ENCODE peak calls at places on chromosomes 1 and 21, in five cellular contexts. R is fibroblast of lung, P is neural progenitor cell, N is endothelial cell of umbilical vein, I is mammary epithelial cell. H is an unnamed sample. For H3K9me3, the result is how much of the 10 kb centered on the place peaks cover.

GRCh38 chr1:22143065-22143514 is at the start of gene WNT4:
- DNase-seq in R (peak), P (peak), N (no peak), I (peak), H (peak)

GRCh38 chr21:44814498-44815023 is 3.3 kb downstream of the SUMO3 start:
- DNase-seq in R (no peak), P (no peak), N (no peak), I (no peak), H (no peak)

GRCh38 chr21:26587621-26588260 is 14.7 kb upstream of the CYYR1 start:
- DNase-seq in R (peak), P (no peak), N (peak), I (peak), H (peak)

GRCh38 chr1:30117685-30118084 is 605.7 kb downstream of the MATN1 start:
- DNase-seq in R (no peak), P (no peak), N (no peak), I (no peak), H (no peak)

GRCh38 chr1:23936481-23937176 is 23.0 kb upstream of the PNRC2 start:
- DNase-seq in R (no peak), P (peak), N (no peak), I (no peak), H (no peak)

GRCh38 chr1:61241864-61242472 is 159.6 kb downstream of the NFIA start:
- DNase-seq in R (no peak), P (no peak), N (peak), I (no peak), H (no peak)

GRCh38 chr1:64963466-64963865 is 2.9 kb downstream of the JAK1 start:
- DNase-seq in R (no peak), P (no peak), N (no peak), I (no peak), H (no peak)

GRCh38 chr1:201119206-201119814 is 7.1 kb upstream of the CACNA1S start:
- DNase-seq in R (peak), P (peak), N (peak), I (no peak), H (peak)

GRCh38 chr1:151620286-151620685 is 8.4 kb downstream of the SNX27 start:
- DNase-seq in R (no peak), P (no peak), N (no peak), I (no peak), H (no peak)

GRCh38 chr1:205532026-205532891 is 27.8 kb downstream of the CDK18 start:
- DNase-seq in R (no peak), P (no peak), N (no peak), I (no peak), H (no peak)

GRCh38 chr1:168708698-168709406 is 20.2 kb downstream of the DPT start:
- DNase-seq in R (no peak), P (no peak), N (no peak), I (no peak), H (peak)

GRCh38 chr1:168709407-168709891 is 19.6 kb downstream of the DPT start:
- DNase-seq in R (peak), P (peak), N (no peak), I (peak), H (no peak)

GRCh38 chr1:168709896-168710305 is 19.1 kb downstream of the DPT start:
- DNase-seq in R (peak), P (no peak), N (no peak), I (peak), H (peak)

GRCh38 chr1:168717906-168718891 is 10.8 kb downstream of the DPT start:
- DNase-seq in R (peak), P (peak), N (no peak), I (no peak), H (no peak)

GRCh38 chr1:168714012-168714411 is 15.0 kb downstream of the DPT start:
- DNase-seq in R (no peak), P (no peak), N (no peak), I (no peak), H (peak)
- H3K27ac ChIP-seq in R (no peak), P (no peak), N (no peak), I (no peak), H (no peak)

GRCh38 chr1:80988896-80989295 is 811.8 kb upstream of the ADGRL2 start:
- DNase-seq in R (peak), P (no peak), N (no peak), I (no peak), H (no peak)
- H3K9me3 ChIP-seq in R (under half), P (under half), N (under half), I (under half), H (under half)

DNA sequence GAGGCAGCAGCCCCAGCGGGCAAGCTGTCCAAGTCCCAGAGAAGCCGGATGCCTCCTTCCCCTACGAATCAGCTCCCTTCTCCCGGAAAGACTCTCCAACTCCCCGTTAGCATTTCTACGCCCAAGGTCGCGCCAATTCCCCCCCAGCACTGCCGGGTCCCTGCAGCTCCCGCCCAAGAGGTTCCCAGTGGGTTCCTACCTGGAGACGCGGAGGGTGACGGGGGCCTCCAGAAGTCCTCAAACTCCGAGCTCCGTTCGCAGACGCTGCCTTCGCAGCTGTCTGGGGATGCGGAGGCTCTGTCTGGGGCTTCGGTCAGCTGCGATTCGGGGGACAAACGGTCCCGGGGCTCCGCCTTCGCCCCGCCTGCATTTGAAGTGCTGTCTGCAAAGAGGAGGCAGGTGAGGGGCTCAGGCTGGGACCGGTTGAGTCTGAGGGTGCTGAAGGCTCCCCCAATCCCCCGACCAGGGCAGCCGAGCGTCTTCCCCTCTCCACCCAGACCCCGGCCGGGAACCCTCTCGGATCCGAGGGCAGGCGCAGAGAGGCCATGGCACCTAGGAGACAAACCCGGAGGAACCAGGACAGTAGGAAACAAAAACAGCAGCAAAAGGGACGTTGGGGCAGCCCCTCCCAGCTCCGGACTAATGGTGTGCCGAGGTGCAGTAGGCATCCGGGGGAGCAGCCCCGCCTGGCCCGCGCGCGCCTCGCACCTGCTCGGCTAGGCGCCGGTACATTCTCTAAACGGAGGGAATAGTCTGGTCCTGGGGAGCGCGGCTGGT is 3.9 kb downstream of the GFI1 start:
- DNase-seq in R (no peak), P (peak), N (no peak), I (peak), H (no peak)
- TF ChIP-seq EZH2 in R (peak), P (peak), N (peak), I (peak), H (no peak)

DNA sequence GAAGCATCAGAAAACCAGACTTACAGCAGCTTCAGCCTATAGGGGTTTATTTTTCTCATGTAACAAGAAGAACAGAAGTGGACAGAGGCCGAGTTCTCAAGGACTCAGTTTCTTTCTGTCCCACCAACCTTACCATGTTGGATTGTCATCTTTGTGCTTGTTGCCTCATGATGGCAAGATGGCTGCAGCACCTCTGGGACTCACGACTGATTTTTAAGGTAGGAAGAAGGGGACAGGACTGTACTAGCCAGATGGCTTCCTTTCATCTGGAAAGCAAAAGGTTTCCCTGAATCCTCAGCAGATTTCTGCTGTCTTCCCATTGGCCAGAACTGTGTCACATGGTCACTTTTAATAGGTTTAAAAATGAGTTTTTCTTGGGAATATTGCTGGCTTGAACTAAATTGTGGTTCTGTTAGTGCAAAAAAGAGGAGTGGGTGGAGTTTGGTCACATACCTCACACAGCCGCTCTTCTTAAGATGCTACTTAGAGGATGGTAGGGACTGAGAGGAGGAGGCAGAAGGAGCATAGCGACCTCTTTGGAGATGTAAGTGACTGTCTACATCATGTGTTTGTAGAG is 48.1 kb upstream of the ENAH start:
- DNase-seq in R (peak), P (no peak), N (no peak), I (no peak), H (no peak)
- H3K27ac ChIP-seq in R (peak), P (no peak), N (peak), I (peak), H (peak)

GRCh38 chr1:53138991-53139884 is 3.2 kb downstream of the SLC1A7 start:
- DNase-seq in R (no peak), P (no peak), N (no peak), I (no peak), H (no peak)
- H3K9me3 ChIP-seq in R (under half), P (under half), N (under half), I (under half), H (under half)